ENCODE peak calls at places on chromosomes 1 and 21, in seven cellular contexts. One of them, this sample, is unnamed.

GRCh38 chr1:201916649-201917249 is 28.1 kb downstream of the SHISA4 start:
- DNase-seq in ELR: peak
- DNase-seq in ACHN: peak
- DNase-seq in HTR-8/SVneo: peak
- DNase-seq in heart right ventricle: peak
- DNase-seq in GM04503: no peak
- DNase-seq in psoas muscle: peak
- DNase-seq in this sample: peak

GRCh38 chr1:119471566-119471965 is 35.4 kb upstream of the HSD3B1 start:
- DNase-seq in ELR: no peak
- DNase-seq in ACHN: no peak
- DNase-seq in HTR-8/SVneo: no peak
- DNase-seq in heart right ventricle: no peak
- DNase-seq in GM04503: no peak
- DNase-seq in psoas muscle: no peak
- DNase-seq in this sample: no peak

GRCh38 chr1:166514067-166514466 is 325.2 kb upstream of the POGK start:
- DNase-seq in ELR: no peak
- DNase-seq in ACHN: no peak
- DNase-seq in HTR-8/SVneo: no peak
- DNase-seq in heart right ventricle: no peak
- DNase-seq in GM04503: no peak
- DNase-seq in psoas muscle: no peak
- DNase-seq in this sample: no peak

GRCh38 chr1:86324423-86324822 is 71.7 kb downstream of the ODF2L start:
- DNase-seq in ELR: no peak
- DNase-seq in ACHN: no peak
- DNase-seq in HTR-8/SVneo: no peak
- DNase-seq in heart right ventricle: no peak
- DNase-seq in GM04503: no peak
- DNase-seq in psoas muscle: no peak
- DNase-seq in this sample: no peak

GRCh38 chr1:94236630-94237290 is 624 bp downstream of the ARHGAP29 start:
- DNase-seq in ELR: peak
- DNase-seq in ACHN: peak
- DNase-seq in HTR-8/SVneo: no peak
- DNase-seq in heart right ventricle: peak
- DNase-seq in GM04503: no peak
- DNase-seq in psoas muscle: peak
- DNase-seq in this sample: no peak

GRCh38 chr1:116431870-116432500 is 58.9 kb downstream of the ATP1A1 start:
- DNase-seq in ELR: no peak
- DNase-seq in ACHN: no peak
- DNase-seq in HTR-8/SVneo: no peak
- DNase-seq in heart right ventricle: no peak
- DNase-seq in GM04503: no peak
- DNase-seq in psoas muscle: no peak
- DNase-seq in this sample: no peak

GRCh38 chr1:234660536-234661133 is 50.7 kb upstream of the IRF2BP2 start:
- DNase-seq in ELR: no peak
- DNase-seq in ACHN: no peak
- DNase-seq in HTR-8/SVneo: no peak
- DNase-seq in heart right ventricle: no peak
- DNase-seq in GM04503: no peak
- DNase-seq in psoas muscle: no peak
- DNase-seq in this sample: no peak

GRCh38 chr1:227793948-227794812 is 21.3 kb upstream of the PRSS38 start:
- DNase-seq in ELR: peak
- DNase-seq in ACHN: no peak
- DNase-seq in HTR-8/SVneo: peak
- DNase-seq in heart right ventricle: peak
- DNase-seq in GM04503: peak
- DNase-seq in psoas muscle: peak
- DNase-seq in this sample: no peak

GRCh38 chr1:204174958-204175357 is 8.8 kb upstream of the REN start:
- DNase-seq in ELR: no peak
- DNase-seq in ACHN: no peak
- DNase-seq in HTR-8/SVneo: no peak
- DNase-seq in heart right ventricle: no peak
- DNase-seq in GM04503: no peak
- DNase-seq in psoas muscle: no peak
- DNase-seq in this sample: no peak

GRCh38 chr1:6891781-6892579 is 106.7 kb downstream of the CAMTA1 start:
- DNase-seq in ELR: peak
- DNase-seq in ACHN: no peak
- DNase-seq in HTR-8/SVneo: no peak
- DNase-seq in heart right ventricle: no peak
- DNase-seq in GM04503: no peak
- DNase-seq in psoas muscle: no peak
- DNase-seq in this sample: no peak

GRCh38 chr1:15180945-15181523 is 27.5 kb downstream of the TMEM51 start:
- DNase-seq in ELR: no peak
- DNase-seq in ACHN: no peak
- DNase-seq in HTR-8/SVneo: no peak
- DNase-seq in heart right ventricle: no peak
- DNase-seq in GM04503: no peak
- DNase-seq in psoas muscle: no peak
- DNase-seq in this sample: no peak

GRCh38 chr1:198105185-198105584 is 51.6 kb upstream of the NEK7 start:
- DNase-seq in ELR: no peak
- DNase-seq in ACHN: no peak
- DNase-seq in HTR-8/SVneo: no peak
- DNase-seq in heart right ventricle: no peak
- DNase-seq in GM04503: no peak
- DNase-seq in psoas muscle: no peak
- DNase-seq in this sample: no peak

GRCh38 chr1:61606448-61607312 is 118.3 kb downstream of the TM2D1 start:
- DNase-seq in ELR: no peak
- DNase-seq in ACHN: no peak
- DNase-seq in HTR-8/SVneo: no peak
- DNase-seq in heart right ventricle: peak
- DNase-seq in GM04503: peak
- DNase-seq in psoas muscle: peak
- DNase-seq in this sample: no peak

GRCh38 chr21:33947451-33948095 is 32.0 kb upstream of the ATP5PO start:
- DNase-seq in ELR: peak
- DNase-seq in ACHN: peak
- DNase-seq in HTR-8/SVneo: peak
- DNase-seq in heart right ventricle: peak
- DNase-seq in GM04503: peak
- DNase-seq in psoas muscle: peak
- DNase-seq in this sample: peak

GRCh38 chr1:201468501-201468843 is 516 bp downstream of the PHLDA3 start:
- DNase-seq in ELR: peak
- DNase-seq in ACHN: no peak
- DNase-seq in HTR-8/SVneo: no peak
- DNase-seq in heart right ventricle: peak
- DNase-seq in GM04503: no peak
- DNase-seq in psoas muscle: peak
- DNase-seq in this sample: peak

GRCh38 chr1:201048521-201048920 is 25.0 kb upstream of the KIF21B start:
- DNase-seq in ELR: no peak
- DNase-seq in ACHN: no peak
- DNase-seq in HTR-8/SVneo: no peak
- DNase-seq in heart right ventricle: no peak
- DNase-seq in GM04503: no peak
- DNase-seq in psoas muscle: no peak
- DNase-seq in this sample: no peak

GRCh38 chr1:203080456-203080855 is 5.4 kb downstream of the MYOG start:
- DNase-seq in ELR: no peak
- DNase-seq in ACHN: no peak
- DNase-seq in HTR-8/SVneo: no peak
- DNase-seq in heart right ventricle: no peak
- DNase-seq in GM04503: no peak
- DNase-seq in psoas muscle: no peak
- DNase-seq in this sample: no peak

GRCh38 chr21:45074048-45074817 is at the start of gene ADARB1:
- DNase-seq in ELR: peak
- DNase-seq in ACHN: peak
- DNase-seq in HTR-8/SVneo: peak
- DNase-seq in heart right ventricle: peak
- DNase-seq in GM04503: no peak
- DNase-seq in psoas muscle: peak
- DNase-seq in this sample: peak

GRCh38 chr1:160672789-160673695 is 26.2 kb upstream of the SLAMF1 start:
- DNase-seq in ELR: no peak
- DNase-seq in ACHN: no peak
- DNase-seq in HTR-8/SVneo: no peak
- DNase-seq in heart right ventricle: no peak
- DNase-seq in GM04503: no peak
- DNase-seq in psoas muscle: no peak
- DNase-seq in this sample: no peak

GRCh38 chr1:29180497-29181412 is 945 bp downstream of the SRSF4 start:
- DNase-seq in ELR: no peak
- DNase-seq in ACHN: no peak
- DNase-seq in HTR-8/SVneo: no peak
- DNase-seq in heart right ventricle: no peak
- DNase-seq in GM04503: no peak
- DNase-seq in psoas muscle: no peak
- DNase-seq in this sample: no peak

GRCh38 chr1:46153732-46154131 is 21.2 kb upstream of the TSPAN1 start:
- DNase-seq in ELR: no peak
- DNase-seq in ACHN: no peak
- DNase-seq in HTR-8/SVneo: no peak
- DNase-seq in heart right ventricle: no peak
- DNase-seq in GM04503: no peak
- DNase-seq in psoas muscle: no peak
- DNase-seq in this sample: no peak

GRCh38 chr1:103424645-103425044 is 100.9 kb upstream of the RNPC3 start:
- DNase-seq in ELR: no peak
- DNase-seq in ACHN: no peak
- DNase-seq in HTR-8/SVneo: no peak
- DNase-seq in heart right ventricle: no peak
- DNase-seq in GM04503: no peak
- DNase-seq in psoas muscle: no peak
- DNase-seq in this sample: no peak

GRCh38 chr1:241542199-241542907 is 10.2 kb downstream of the KMO start:
- DNase-seq in ELR: no peak
- DNase-seq in ACHN: no peak
- DNase-seq in HTR-8/SVneo: no peak
- DNase-seq in heart right ventricle: no peak
- DNase-seq in GM04503: no peak
- DNase-seq in psoas muscle: no peak
- DNase-seq in this sample: no peak

GRCh38 chr1:156481527-156481926 is 19.0 kb downstream of the MEF2D start:
- DNase-seq in ELR: no peak
- DNase-seq in ACHN: no peak
- DNase-seq in HTR-8/SVneo: no peak
- DNase-seq in heart right ventricle: no peak
- DNase-seq in GM04503: no peak
- DNase-seq in psoas muscle: no peak
- DNase-seq in this sample: no peak

GRCh38 chr1:18726388-18726787 is 95.7 kb downstream of the PAX7 start:
- DNase-seq in ELR: no peak
- DNase-seq in ACHN: no peak
- DNase-seq in HTR-8/SVneo: no peak
- DNase-seq in heart right ventricle: no peak
- DNase-seq in GM04503: no peak
- DNase-seq in psoas muscle: no peak
- DNase-seq in this sample: no peak

GRCh38 chr21:36171741-36172331 is 15.2 kb downstream of the DOP1B start:
- DNase-seq in ELR: no peak
- DNase-seq in ACHN: no peak
- DNase-seq in HTR-8/SVneo: no peak
- DNase-seq in heart right ventricle: peak
- DNase-seq in GM04503: no peak
- DNase-seq in psoas muscle: no peak
- DNase-seq in this sample: no peak

GRCh38 chr1:92623187-92623778 is 136.6 kb upstream of the GFI1 start:
- DNase-seq in ELR: peak
- DNase-seq in ACHN: peak
- DNase-seq in HTR-8/SVneo: no peak
- DNase-seq in heart right ventricle: no peak
- DNase-seq in GM04503: no peak
- DNase-seq in psoas muscle: no peak
- DNase-seq in this sample: peak

GRCh38 chr1:225811622-225812487 is 1.9 kb downstream of the EPHX1 start:
- DNase-seq in ELR: peak
- DNase-seq in ACHN: peak
- DNase-seq in HTR-8/SVneo: no peak
- DNase-seq in heart right ventricle: no peak
- DNase-seq in GM04503: no peak
- DNase-seq in psoas muscle: no peak
- DNase-seq in this sample: peak

GRCh38 chr1:201848230-201848629 is 19.3 kb downstream of the IPO9 start:
- DNase-seq in ELR: no peak
- DNase-seq in ACHN: no peak
- DNase-seq in HTR-8/SVneo: no peak
- DNase-seq in heart right ventricle: no peak
- DNase-seq in GM04503: no peak
- DNase-seq in psoas muscle: no peak
- DNase-seq in this sample: no peak

GRCh38 chr1:92310185-92310597 is 11.3 kb downstream of the RPAP2 start:
- DNase-seq in ELR: peak
- DNase-seq in ACHN: peak
- DNase-seq in HTR-8/SVneo: peak
- DNase-seq in heart right ventricle: no peak
- DNase-seq in GM04503: no peak
- DNase-seq in psoas muscle: no peak
- DNase-seq in this sample: peak

This sample was measured in A549.